ENCODE peak calls at places on chromosomes 1 and 21, in five cellular contexts. One of them, this sample, is unnamed.
A peak's percentile ranks its signal among the peaks of the same experiment; 100 is the strongest.

GRCh38 chr1:83102630-83103071 is 896.3 kb downstream of the TTLL7 start:
- DNase-seq in LHCN-M2: peak; percentile 62
- DNase-seq in C1 segment of cervical spinal cord: no peak
- DNase-seq in WTC11: no peak
- DNase-seq in GM23248: no peak
- DNase-seq in this sample: peak; percentile 78

GRCh38 chr1:105100102-105100501 is 1350.4 kb downstream of the AMY1C start:
- DNase-seq in LHCN-M2: no peak
- DNase-seq in C1 segment of cervical spinal cord: no peak
- DNase-seq in WTC11: no peak
- DNase-seq in GM23248: no peak
- DNase-seq in this sample: no peak

GRCh38 chr1:161985301-161985825 is 38.3 kb downstream of the OLFML2B start:
- DNase-seq in LHCN-M2: no peak
- DNase-seq in C1 segment of cervical spinal cord: no peak
- DNase-seq in WTC11: no peak
- DNase-seq in GM23248: peak; percentile 16
- DNase-seq in this sample: no peak

GRCh38 chr1:34268311-34269042 is 91.8 kb downstream of the C1orf94 start:
- DNase-seq in LHCN-M2: no peak
- DNase-seq in C1 segment of cervical spinal cord: no peak
- DNase-seq in WTC11: no peak
- DNase-seq in GM23248: peak; percentile 93
- DNase-seq in this sample: no peak

GRCh38 chr1:68321084-68321685 is 88.9 kb upstream of the WLS start:
- DNase-seq in LHCN-M2: no peak
- DNase-seq in C1 segment of cervical spinal cord: peak; percentile 21
- DNase-seq in WTC11: peak; percentile 73
- DNase-seq in GM23248: peak; percentile 80
- DNase-seq in this sample: peak; percentile 58

GRCh38 chr1:185317886-185318310 is 855 bp upstream of the IVNS1ABP start:
- DNase-seq in LHCN-M2: no peak
- DNase-seq in C1 segment of cervical spinal cord: no peak
- DNase-seq in WTC11: no peak
- DNase-seq in GM23248: peak; percentile 64
- DNase-seq in this sample: no peak

GRCh38 chr1:154768456-154769125 is 101.5 kb downstream of the KCNN3 start:
- DNase-seq in LHCN-M2: no peak
- DNase-seq in C1 segment of cervical spinal cord: no peak
- DNase-seq in WTC11: no peak
- DNase-seq in GM23248: no peak
- DNase-seq in this sample: no peak

GRCh38 chr1:29119365-29119929 is 4.3 kb downstream of the TMEM200B start:
- DNase-seq in LHCN-M2: no peak
- DNase-seq in C1 segment of cervical spinal cord: no peak
- DNase-seq in WTC11: no peak
- DNase-seq in GM23248: no peak
- DNase-seq in this sample: no peak

GRCh38 chr1:195591917-195592672 is 1016.1 kb downstream of the KCNT2 start:
- DNase-seq in LHCN-M2: peak; percentile 19
- DNase-seq in C1 segment of cervical spinal cord: no peak
- DNase-seq in WTC11: no peak
- DNase-seq in GM23248: peak; percentile 89
- DNase-seq in this sample: peak; percentile 73

GRCh38 chr1:97094257-97094972 is 372.8 kb downstream of the PTBP2 start:
- DNase-seq in LHCN-M2: peak; percentile 15
- DNase-seq in C1 segment of cervical spinal cord: no peak
- DNase-seq in WTC11: no peak
- DNase-seq in GM23248: peak; percentile 95
- DNase-seq in this sample: no peak

GRCh38 chr1:2918441-2918840 is 102.8 kb upstream of the ACTRT2 start:
- DNase-seq in LHCN-M2: no peak
- DNase-seq in C1 segment of cervical spinal cord: no peak
- DNase-seq in WTC11: no peak
- DNase-seq in GM23248: no peak
- DNase-seq in this sample: no peak

GRCh38 chr1:6057170-6057569 is 11.5 kb downstream of the KCNAB2 start:
- DNase-seq in LHCN-M2: no peak
- DNase-seq in C1 segment of cervical spinal cord: no peak
- DNase-seq in WTC11: no peak
- DNase-seq in GM23248: no peak
- DNase-seq in this sample: no peak

GRCh38 chr1:27087371-27087941 is 67.5 kb downstream of the SLC9A1 start:
- DNase-seq in LHCN-M2: no peak
- DNase-seq in C1 segment of cervical spinal cord: no peak
- DNase-seq in WTC11: no peak
- DNase-seq in GM23248: no peak
- DNase-seq in this sample: no peak

GRCh38 chr21:27268290-27268689 is 301.4 kb upstream of the ADAMTS5 start:
- DNase-seq in LHCN-M2: peak; percentile 75
- DNase-seq in C1 segment of cervical spinal cord: no peak
- DNase-seq in WTC11: no peak
- DNase-seq in GM23248: peak; percentile 65
- DNase-seq in this sample: no peak

GRCh38 chr1:75771978-75772377 is 14.1 kb upstream of the RABGGTB start:
- DNase-seq in LHCN-M2: no peak
- DNase-seq in C1 segment of cervical spinal cord: no peak
- DNase-seq in WTC11: no peak
- DNase-seq in GM23248: no peak
- DNase-seq in this sample: no peak

GRCh38 chr1:111192643-111193519 is 7.6 kb downstream of the DENND2D start:
- DNase-seq in LHCN-M2: no peak
- DNase-seq in C1 segment of cervical spinal cord: no peak
- DNase-seq in WTC11: no peak
- DNase-seq in GM23248: peak; percentile 41
- DNase-seq in this sample: no peak

GRCh38 chr1:183209533-183210158 is 23.6 kb downstream of the LAMC2 start:
- DNase-seq in LHCN-M2: peak; percentile 91
- DNase-seq in C1 segment of cervical spinal cord: no peak
- DNase-seq in WTC11: no peak
- DNase-seq in GM23248: peak; percentile 95
- DNase-seq in this sample: peak; percentile 41

GRCh38 chr1:56448937-56449336 is 130.4 kb downstream of the PLPP3 start:
- DNase-seq in LHCN-M2: no peak
- DNase-seq in C1 segment of cervical spinal cord: no peak
- DNase-seq in WTC11: no peak
- DNase-seq in GM23248: peak; percentile 22
- DNase-seq in this sample: no peak

GRCh38 chr1:16243936-16244649 is 7.1 kb upstream of the CPLANE2 start:
- DNase-seq in LHCN-M2: peak; percentile 77
- DNase-seq in C1 segment of cervical spinal cord: peak; percentile 65
- DNase-seq in WTC11: peak; percentile 85
- DNase-seq in GM23248: peak; percentile 89
- DNase-seq in this sample: peak; percentile 94

GRCh38 chr1:167465751-167466150 is 52.6 kb downstream of the CD247 start:
- DNase-seq in LHCN-M2: no peak
- DNase-seq in C1 segment of cervical spinal cord: no peak
- DNase-seq in WTC11: no peak
- DNase-seq in GM23248: no peak
- DNase-seq in this sample: no peak

GRCh38 chr1:85048296-85049064 is at the start of gene MCOLN3:
- DNase-seq in LHCN-M2: no peak
- DNase-seq in C1 segment of cervical spinal cord: no peak
- DNase-seq in WTC11: peak; percentile 68
- DNase-seq in GM23248: peak; percentile 61
- DNase-seq in this sample: peak; percentile 60

GRCh38 chr1:221632072-221632471 is 109.8 kb downstream of the DUSP10 start:
- DNase-seq in LHCN-M2: no peak
- DNase-seq in C1 segment of cervical spinal cord: no peak
- DNase-seq in WTC11: no peak
- DNase-seq in GM23248: no peak
- DNase-seq in this sample: no peak

GRCh38 chr1:28172690-28173150 is 3.8 kb downstream of the PTAFR start:
- DNase-seq in LHCN-M2: no peak
- DNase-seq in C1 segment of cervical spinal cord: peak; percentile 5
- DNase-seq in WTC11: no peak
- DNase-seq in GM23248: no peak
- DNase-seq in this sample: no peak

GRCh38 chr1:37634554-37635308 is at the start of gene RSPO1:
- DNase-seq in LHCN-M2: no peak
- DNase-seq in C1 segment of cervical spinal cord: no peak
- DNase-seq in WTC11: peak; percentile 34
- DNase-seq in GM23248: peak; percentile 64
- DNase-seq in this sample: no peak

GRCh38 chr1:211183924-211184323 is 50.0 kb upstream of the KCNH1 start:
- DNase-seq in LHCN-M2: peak; percentile 73
- DNase-seq in C1 segment of cervical spinal cord: no peak
- DNase-seq in WTC11: no peak
- DNase-seq in GM23248: no peak
- DNase-seq in this sample: no peak

GRCh38 chr1:110538082-110538481 is 19.1 kb upstream of the KCNA10 start:
- DNase-seq in LHCN-M2: no peak
- DNase-seq in C1 segment of cervical spinal cord: peak; percentile 13
- DNase-seq in WTC11: no peak
- DNase-seq in GM23248: no peak
- DNase-seq in this sample: no peak

GRCh38 chr1:8866792-8867415 is 11.6 kb downstream of the ENO1 start:
- DNase-seq in LHCN-M2: no peak
- DNase-seq in C1 segment of cervical spinal cord: no peak
- DNase-seq in WTC11: no peak
- DNase-seq in GM23248: peak; percentile 52
- DNase-seq in this sample: no peak

GRCh38 chr1:170313306-170313705 is 167.5 kb downstream of the NTMT2 start:
- DNase-seq in LHCN-M2: no peak
- DNase-seq in C1 segment of cervical spinal cord: no peak
- DNase-seq in WTC11: no peak
- DNase-seq in GM23248: no peak
- DNase-seq in this sample: no peak

GRCh38 chr1:16998589-16998988 is 13.1 kb downstream of the ATP13A2 start:
- DNase-seq in LHCN-M2: no peak
- DNase-seq in C1 segment of cervical spinal cord: no peak
- DNase-seq in WTC11: no peak
- DNase-seq in GM23248: no peak
- DNase-seq in this sample: no peak

GRCh38 chr1:169538998-169539871 is 47.0 kb downstream of the F5 start:
- DNase-seq in LHCN-M2: peak; percentile 87
- DNase-seq in C1 segment of cervical spinal cord: no peak
- DNase-seq in WTC11: no peak
- DNase-seq in GM23248: peak; percentile 71
- DNase-seq in this sample: peak; percentile 63

GRCh38 chr21:26490771-26491170 is 82.3 kb downstream of the CYYR1 start:
- DNase-seq in LHCN-M2: peak; percentile 75
- DNase-seq in C1 segment of cervical spinal cord: no peak
- DNase-seq in WTC11: no peak
- DNase-seq in GM23248: peak; percentile 43
- DNase-seq in this sample: peak; percentile 47

GRCh38 chr1:206581571-206581981 is 30.7 kb downstream of the EIF2D start:
- DNase-seq in LHCN-M2: no peak
- DNase-seq in C1 segment of cervical spinal cord: no peak
- DNase-seq in WTC11: no peak
- DNase-seq in GM23248: no peak
- DNase-seq in this sample: peak; percentile 27

GRCh38 chr1:42368096-42368795 is 12.3 kb upstream of the RIMKLA start:
- DNase-seq in LHCN-M2: no peak
- DNase-seq in C1 segment of cervical spinal cord: no peak
- DNase-seq in WTC11: no peak
- DNase-seq in GM23248: no peak
- DNase-seq in this sample: no peak

GRCh38 chr1:160676869-160677597 is 30.2 kb upstream of the SLAMF1 start:
- DNase-seq in LHCN-M2: no peak
- DNase-seq in C1 segment of cervical spinal cord: no peak
- DNase-seq in WTC11: no peak
- DNase-seq in GM23248: no peak
- DNase-seq in this sample: no peak

GRCh38 chr21:34845521-34846213 is 176.9 kb downstream of the CLIC6 start:
- DNase-seq in LHCN-M2: peak; percentile 80
- DNase-seq in C1 segment of cervical spinal cord: no peak
- DNase-seq in WTC11: no peak
- DNase-seq in GM23248: peak; percentile 84
- DNase-seq in this sample: peak; percentile 61

GRCh38 chr21:25735895-25736597 is 1.3 kb downstream of the GABPA start:
- DNase-seq in LHCN-M2: peak; percentile 20
- DNase-seq in C1 segment of cervical spinal cord: no peak
- DNase-seq in WTC11: no peak
- DNase-seq in GM23248: peak; percentile 49
- DNase-seq in this sample: peak; percentile 13

GRCh38 chr1:15941044-15941840 is 34.7 kb downstream of the ZBTB17 start:
- DNase-seq in LHCN-M2: no peak
- DNase-seq in C1 segment of cervical spinal cord: no peak
- DNase-seq in WTC11: no peak
- DNase-seq in GM23248: no peak
- DNase-seq in this sample: no peak

GRCh38 chr1:197692965-197693364 is 82.3 kb downstream of the DENND1B start:
- DNase-seq in LHCN-M2: peak; percentile 30
- DNase-seq in C1 segment of cervical spinal cord: no peak
- DNase-seq in WTC11: no peak
- DNase-seq in GM23248: peak; percentile 36
- DNase-seq in this sample: no peak

This sample was measured in SJCRH30.